ENCODE peak calls at places on chromosomes 6 and 20, in four cellular contexts. One of them, this sample, is unnamed.

GRCh38 chr6:16494781-16495180 is 256.4 kb downstream of the GMPR start:
- DNase-seq in T-helper 9 cell: no peak
- DNase-seq in smooth muscle cell of the brain vasculature: no peak
- DNase-seq in RKO: no peak
- DNase-seq in this sample: peak; percentile 53

GRCh38 chr20:47438464-47439381 is 63.0 kb upstream of the NCOA3 start:
- DNase-seq in T-helper 9 cell: no peak
- DNase-seq in smooth muscle cell of the brain vasculature: no peak
- DNase-seq in RKO: no peak
- DNase-seq in this sample: peak; percentile 52

GRCh38 chr6:84314377-84314898 is 87.0 kb upstream of the CEP162 start:
- DNase-seq in T-helper 9 cell: no peak
- DNase-seq in smooth muscle cell of the brain vasculature: no peak
- DNase-seq in RKO: no peak
- DNase-seq in this sample: no peak

GRCh38 chr20:44494266-44494665 is 18.6 kb downstream of the TTPAL start:
- DNase-seq in T-helper 9 cell: no peak
- DNase-seq in smooth muscle cell of the brain vasculature: no peak
- DNase-seq in RKO: no peak
- DNase-seq in this sample: peak; percentile 32

GRCh38 chr6:106671651-106672050 is 42.3 kb downstream of the QRSL1 start:
- DNase-seq in T-helper 9 cell: no peak
- DNase-seq in smooth muscle cell of the brain vasculature: no peak
- DNase-seq in RKO: no peak
- DNase-seq in this sample: no peak

GRCh38 chr20:4289875-4290274 is 274.5 kb upstream of the RNF24 start:
- DNase-seq in T-helper 9 cell: no peak
- DNase-seq in smooth muscle cell of the brain vasculature: no peak
- DNase-seq in RKO: no peak
- DNase-seq in this sample: no peak

GRCh38 chr20:62796699-62797491 is 622 bp downstream of the MRGBP start:
- DNase-seq in T-helper 9 cell: no peak
- DNase-seq in smooth muscle cell of the brain vasculature: no peak
- DNase-seq in RKO: no peak
- DNase-seq in this sample: no peak

GRCh38 chr6:69090132-69090531 is 455.1 kb downstream of the ADGRB3 start:
- DNase-seq in T-helper 9 cell: no peak
- DNase-seq in smooth muscle cell of the brain vasculature: no peak
- DNase-seq in RKO: peak; percentile 5
- DNase-seq in this sample: no peak

GRCh38 chr20:58850693-58851174 is at the start of gene GNAS-AS1:
- DNase-seq in T-helper 9 cell: peak; percentile 47
- DNase-seq in smooth muscle cell of the brain vasculature: peak; percentile 72
- DNase-seq in RKO: no peak
- DNase-seq in this sample: peak; percentile 63

GRCh38 chr6:10518461-10519216 is 2.5 kb upstream of the GCNT2 start:
- DNase-seq in T-helper 9 cell: no peak
- DNase-seq in smooth muscle cell of the brain vasculature: no peak
- DNase-seq in RKO: peak; percentile 22
- DNase-seq in this sample: peak; percentile 21

GRCh38 chr6:68427630-68428029 is 207.5 kb upstream of the ADGRB3 start:
- DNase-seq in T-helper 9 cell: no peak
- DNase-seq in smooth muscle cell of the brain vasculature: no peak
- DNase-seq in RKO: peak; percentile 77
- DNase-seq in this sample: no peak

GRCh38 chr6:6834356-6835342 is 246.1 kb downstream of the LY86 start:
- DNase-seq in T-helper 9 cell: no peak
- DNase-seq in smooth muscle cell of the brain vasculature: no peak
- DNase-seq in RKO: no peak
- DNase-seq in this sample: peak; percentile 74

GRCh38 chr6:436308-437041 is 44.9 kb downstream of the IRF4 start:
- DNase-seq in T-helper 9 cell: no peak
- DNase-seq in smooth muscle cell of the brain vasculature: peak; percentile 13
- DNase-seq in RKO: no peak
- DNase-seq in this sample: no peak

GRCh38 chr6:10146723-10147451 is 268.0 kb downstream of the TFAP2A start:
- DNase-seq in T-helper 9 cell: no peak
- DNase-seq in smooth muscle cell of the brain vasculature: no peak
- DNase-seq in RKO: peak; percentile 56
- DNase-seq in this sample: peak; percentile 46

GRCh38 chr20:40681684-40682083 is 7.4 kb downstream of the MAFB start:
- DNase-seq in T-helper 9 cell: no peak
- DNase-seq in smooth muscle cell of the brain vasculature: no peak
- DNase-seq in RKO: no peak
- DNase-seq in this sample: no peak

GRCh38 chr6:42569102-42570028 is 5.5 kb downstream of the UBR2 start:
- DNase-seq in T-helper 9 cell: no peak
- DNase-seq in smooth muscle cell of the brain vasculature: no peak
- DNase-seq in RKO: peak; percentile 75
- DNase-seq in this sample: peak; percentile 94

GRCh38 chr6:144104898-144105487 is 9.6 kb upstream of the SF3B5 start:
- DNase-seq in T-helper 9 cell: no peak
- DNase-seq in smooth muscle cell of the brain vasculature: peak; percentile 73
- DNase-seq in RKO: peak; percentile 79
- DNase-seq in this sample: peak; percentile 60

GRCh38 chr6:125361868-125362267 is 60.1 kb upstream of the HDDC2 start:
- DNase-seq in T-helper 9 cell: no peak
- DNase-seq in smooth muscle cell of the brain vasculature: no peak
- DNase-seq in RKO: no peak
- DNase-seq in this sample: no peak

GRCh38 chr6:134683783-134684765 is 265.8 kb downstream of the ALDH8A1 start:
- DNase-seq in T-helper 9 cell: no peak
- DNase-seq in smooth muscle cell of the brain vasculature: no peak
- DNase-seq in RKO: no peak
- DNase-seq in this sample: peak; percentile 53

GRCh38 chr6:161631676-161632194 is 357.9 kb upstream of the AGPAT4 start:
- DNase-seq in T-helper 9 cell: no peak
- DNase-seq in smooth muscle cell of the brain vasculature: peak; percentile 58
- DNase-seq in RKO: no peak
- DNase-seq in this sample: no peak

GRCh38 chr6:165178056-165178455 is 131.3 kb downstream of the C6orf118 start:
- DNase-seq in T-helper 9 cell: no peak
- DNase-seq in smooth muscle cell of the brain vasculature: no peak
- DNase-seq in RKO: peak; percentile 19
- DNase-seq in this sample: peak; percentile 5

GRCh38 chr6:123447315-123447937 is 189.3 kb downstream of the TRDN start:
- DNase-seq in T-helper 9 cell: no peak
- DNase-seq in smooth muscle cell of the brain vasculature: no peak
- DNase-seq in RKO: no peak
- DNase-seq in this sample: no peak